ENCODE peak calls at places on chromosomes 12 and 14, in six cellular contexts. One of them, this sample, is unnamed.

GRCh38 chr12:98422809-98423208 is 92.6 kb upstream of the TMPO start:
- DNase-seq in uterus: no peak
- DNase-seq in Calu3: peak
- DNase-seq in tibial nerve: no peak
- DNase-seq in neural progenitor cell: peak
- DNase-seq in sigmoid colon: no peak
- DNase-seq in this sample: no peak

GRCh38 chr14:59664741-59665140 is 88.1 kb upstream of the CCDC175 start:
- DNase-seq in uterus: no peak
- DNase-seq in Calu3: no peak
- DNase-seq in tibial nerve: no peak
- DNase-seq in neural progenitor cell: no peak
- DNase-seq in sigmoid colon: no peak
- DNase-seq in this sample: no peak

GRCh38 chr14:64682843-64683242 is 21.4 kb upstream of the PLEKHG3 start:
- DNase-seq in uterus: no peak
- DNase-seq in Calu3: no peak
- DNase-seq in tibial nerve: no peak
- DNase-seq in neural progenitor cell: no peak
- DNase-seq in sigmoid colon: no peak
- DNase-seq in this sample: no peak

GRCh38 chr12:8687846-8688601 is 9.8 kb upstream of the RIMKLB start:
- DNase-seq in uterus: peak
- DNase-seq in Calu3: peak
- DNase-seq in tibial nerve: no peak
- DNase-seq in neural progenitor cell: peak
- DNase-seq in sigmoid colon: peak
- DNase-seq in this sample: peak

GRCh38 chr12:123384994-123385376 is 1.1 kb downstream of the KMT5A start:
- DNase-seq in uterus: no peak
- DNase-seq in Calu3: no peak
- DNase-seq in tibial nerve: no peak
- DNase-seq in neural progenitor cell: no peak
- DNase-seq in sigmoid colon: no peak
- DNase-seq in this sample: no peak

GRCh38 chr14:85165091-85165490 is 364.9 kb upstream of the FLRT2 start:
- DNase-seq in uterus: peak
- DNase-seq in Calu3: no peak
- DNase-seq in tibial nerve: no peak
- DNase-seq in neural progenitor cell: no peak
- DNase-seq in sigmoid colon: no peak
- DNase-seq in this sample: no peak

GRCh38 chr14:98919431-98919830 is 352.6 kb downstream of the BCL11B start:
- DNase-seq in uterus: no peak
- DNase-seq in Calu3: no peak
- DNase-seq in tibial nerve: no peak
- DNase-seq in neural progenitor cell: no peak
- DNase-seq in sigmoid colon: peak
- DNase-seq in this sample: no peak

GRCh38 chr12:62106547-62107175 is 153.5 kb upstream of the USP15 start:
- DNase-seq in uterus: no peak
- DNase-seq in Calu3: no peak
- DNase-seq in tibial nerve: no peak
- DNase-seq in neural progenitor cell: no peak
- DNase-seq in sigmoid colon: no peak
- DNase-seq in this sample: no peak

GRCh38 chr12:89775336-89776005 is 66.8 kb upstream of the ATP2B1 start:
- DNase-seq in uterus: no peak
- DNase-seq in Calu3: no peak
- DNase-seq in tibial nerve: no peak
- DNase-seq in neural progenitor cell: no peak
- DNase-seq in sigmoid colon: no peak
- DNase-seq in this sample: no peak

GRCh38 chr12:85329913-85330312 is 49.9 kb downstream of the ALX1 start:
- DNase-seq in uterus: no peak
- DNase-seq in Calu3: no peak
- DNase-seq in tibial nerve: no peak
- DNase-seq in neural progenitor cell: no peak
- DNase-seq in sigmoid colon: no peak
- DNase-seq in this sample: no peak

GRCh38 chr14:73591690-73592448 is at the start of gene ACOT4:
- DNase-seq in uterus: no peak
- DNase-seq in Calu3: peak
- DNase-seq in tibial nerve: no peak
- DNase-seq in neural progenitor cell: peak
- DNase-seq in sigmoid colon: peak
- DNase-seq in this sample: no peak

GRCh38 chr12:122160761-122161160 is 13.3 kb downstream of the IL31 start:
- DNase-seq in uterus: no peak
- DNase-seq in Calu3: no peak
- DNase-seq in tibial nerve: no peak
- DNase-seq in neural progenitor cell: no peak
- DNase-seq in sigmoid colon: no peak
- DNase-seq in this sample: no peak

GRCh38 chr14:104666981-104667380 is 22.4 kb upstream of the INF2 start:
- DNase-seq in uterus: no peak
- DNase-seq in Calu3: no peak
- DNase-seq in tibial nerve: no peak
- DNase-seq in neural progenitor cell: no peak
- DNase-seq in sigmoid colon: no peak
- DNase-seq in this sample: no peak

GRCh38 chr12:107288414-107289125 is 195.2 kb upstream of the CRY1 start:
- DNase-seq in uterus: no peak
- DNase-seq in Calu3: no peak
- DNase-seq in tibial nerve: no peak
- DNase-seq in neural progenitor cell: no peak
- DNase-seq in sigmoid colon: no peak
- DNase-seq in this sample: no peak

GRCh38 chr14:68578597-68578996 is 214.3 kb downstream of the ZFP36L1 start:
- DNase-seq in uterus: no peak
- DNase-seq in Calu3: no peak
- DNase-seq in tibial nerve: no peak
- DNase-seq in neural progenitor cell: no peak
- DNase-seq in sigmoid colon: no peak
- DNase-seq in this sample: no peak
- TF ChIP-seq CTCF in uterus: no peak
- TF ChIP-seq CTCF in Calu3: no peak
- TF ChIP-seq CTCF in tibial nerve: no peak
- TF ChIP-seq CTCF in neural progenitor cell: no peak
- TF ChIP-seq CTCF in sigmoid colon: no peak
- TF ChIP-seq CTCF in this sample: no peak

DNA sequence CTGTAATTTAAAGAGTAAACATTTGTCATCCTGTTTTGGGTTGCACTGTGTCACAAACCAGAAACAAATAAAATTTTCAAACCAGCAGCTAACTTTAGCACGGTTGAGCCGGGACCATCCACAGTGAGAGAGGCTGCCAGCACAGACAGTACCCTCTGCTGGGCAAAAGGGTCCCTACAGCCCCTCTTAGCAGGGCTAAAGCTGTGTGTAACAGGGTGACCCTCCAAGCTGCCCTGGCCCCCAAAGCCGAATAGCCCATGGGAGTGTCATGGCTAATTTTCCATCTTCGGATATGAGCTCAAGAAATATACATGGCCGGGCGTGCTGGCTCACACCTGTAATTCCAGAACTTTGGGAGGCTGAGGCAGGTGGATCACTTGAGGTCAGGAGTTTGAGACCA is 157.1 kb upstream of the GRIN2B start:
- DNase-seq in uterus: no peak
- DNase-seq in Calu3: no peak
- DNase-seq in tibial nerve: no peak
- DNase-seq in neural progenitor cell: peak
- DNase-seq in sigmoid colon: no peak
- DNase-seq in this sample: no peak
- TF ChIP-seq CTCF in uterus: no peak
- TF ChIP-seq CTCF in Calu3: no peak
- TF ChIP-seq CTCF in tibial nerve: no peak
- TF ChIP-seq CTCF in neural progenitor cell: peak
- TF ChIP-seq CTCF in sigmoid colon: no peak
- TF ChIP-seq CTCF in this sample: no peak

GRCh38 chr14:94117856-94118255 is 7.3 kb downstream of the IFI27 start:
- DNase-seq in uterus: peak
- DNase-seq in Calu3: no peak
- DNase-seq in tibial nerve: no peak
- DNase-seq in neural progenitor cell: no peak
- DNase-seq in sigmoid colon: peak
- DNase-seq in this sample: no peak
- TF ChIP-seq CTCF in uterus: no peak
- TF ChIP-seq CTCF in Calu3: no peak
- TF ChIP-seq CTCF in tibial nerve: no peak
- TF ChIP-seq CTCF in neural progenitor cell: no peak
- TF ChIP-seq CTCF in sigmoid colon: no peak
- TF ChIP-seq CTCF in this sample: no peak

GRCh38 chr14:39398382-39398781 is 33.9 kb downstream of the FBXO33 start:
- DNase-seq in uterus: no peak
- DNase-seq in Calu3: no peak
- DNase-seq in tibial nerve: no peak
- DNase-seq in neural progenitor cell: no peak
- DNase-seq in sigmoid colon: no peak
- DNase-seq in this sample: no peak

GRCh38 chr14:39396448-39396847 is 35.8 kb downstream of the FBXO33 start:
- DNase-seq in uterus: no peak
- DNase-seq in Calu3: no peak
- DNase-seq in tibial nerve: no peak
- DNase-seq in neural progenitor cell: no peak
- DNase-seq in sigmoid colon: no peak
- DNase-seq in this sample: no peak

GRCh38 chr14:39393289-39393688 is 38.9 kb downstream of the FBXO33 start:
- DNase-seq in uterus: no peak
- DNase-seq in Calu3: peak
- DNase-seq in tibial nerve: no peak
- DNase-seq in neural progenitor cell: no peak
- DNase-seq in sigmoid colon: no peak
- DNase-seq in this sample: no peak

GRCh38 chr14:39395555-39396254 is 36.5 kb downstream of the FBXO33 start:
- DNase-seq in uterus: no peak
- DNase-seq in Calu3: no peak
- DNase-seq in tibial nerve: no peak
- DNase-seq in neural progenitor cell: no peak
- DNase-seq in sigmoid colon: no peak
- DNase-seq in this sample: no peak
- TF ChIP-seq CTCF in uterus: no peak
- TF ChIP-seq CTCF in Calu3: no peak
- TF ChIP-seq CTCF in tibial nerve: no peak
- TF ChIP-seq CTCF in neural progenitor cell: no peak
- TF ChIP-seq CTCF in sigmoid colon: no peak
- TF ChIP-seq CTCF in this sample: no peak

GRCh38 chr12:92144631-92145480 is 790 bp downstream of the BTG1 start:
- DNase-seq in uterus: peak
- DNase-seq in Calu3: peak
- DNase-seq in tibial nerve: peak
- DNase-seq in neural progenitor cell: peak
- DNase-seq in sigmoid colon: peak
- DNase-seq in this sample: peak
- TF ChIP-seq CTCF in uterus: no peak
- TF ChIP-seq CTCF in Calu3: no peak
- TF ChIP-seq CTCF in tibial nerve: no peak
- TF ChIP-seq CTCF in neural progenitor cell: peak
- TF ChIP-seq CTCF in sigmoid colon: no peak
- TF ChIP-seq CTCF in this sample: peak

GRCh38 chr12:5554711-5555110 is 122.8 kb downstream of the NTF3 start:
- DNase-seq in uterus: no peak
- DNase-seq in Calu3: no peak
- DNase-seq in tibial nerve: no peak
- DNase-seq in neural progenitor cell: no peak
- DNase-seq in sigmoid colon: no peak
- DNase-seq in this sample: no peak

GRCh38 chr12:5556946-5557673 is 125.2 kb downstream of the NTF3 start:
- DNase-seq in uterus: no peak
- DNase-seq in Calu3: no peak
- DNase-seq in tibial nerve: no peak
- DNase-seq in neural progenitor cell: no peak
- DNase-seq in sigmoid colon: no peak
- DNase-seq in this sample: no peak

GRCh38 chr12:5557906-5558305 is 126.0 kb downstream of the NTF3 start:
- DNase-seq in uterus: no peak
- DNase-seq in Calu3: no peak
- DNase-seq in tibial nerve: no peak
- DNase-seq in neural progenitor cell: peak
- DNase-seq in sigmoid colon: no peak
- DNase-seq in this sample: no peak

GRCh38 chr12:5560242-5560641 is 128.3 kb downstream of the NTF3 start:
- DNase-seq in uterus: no peak
- DNase-seq in Calu3: no peak
- DNase-seq in tibial nerve: no peak
- DNase-seq in neural progenitor cell: no peak
- DNase-seq in sigmoid colon: no peak
- DNase-seq in this sample: no peak

GRCh38 chr12:5556033-5556614 is 124.2 kb downstream of the NTF3 start:
- DNase-seq in uterus: no peak
- DNase-seq in Calu3: peak
- DNase-seq in tibial nerve: no peak
- DNase-seq in neural progenitor cell: no peak
- DNase-seq in sigmoid colon: no peak
- DNase-seq in this sample: no peak
- TF ChIP-seq CTCF in uterus: no peak
- TF ChIP-seq CTCF in Calu3: peak
- TF ChIP-seq CTCF in tibial nerve: no peak
- TF ChIP-seq CTCF in neural progenitor cell: peak
- TF ChIP-seq CTCF in sigmoid colon: no peak
- TF ChIP-seq CTCF in this sample: peak

DNA sequence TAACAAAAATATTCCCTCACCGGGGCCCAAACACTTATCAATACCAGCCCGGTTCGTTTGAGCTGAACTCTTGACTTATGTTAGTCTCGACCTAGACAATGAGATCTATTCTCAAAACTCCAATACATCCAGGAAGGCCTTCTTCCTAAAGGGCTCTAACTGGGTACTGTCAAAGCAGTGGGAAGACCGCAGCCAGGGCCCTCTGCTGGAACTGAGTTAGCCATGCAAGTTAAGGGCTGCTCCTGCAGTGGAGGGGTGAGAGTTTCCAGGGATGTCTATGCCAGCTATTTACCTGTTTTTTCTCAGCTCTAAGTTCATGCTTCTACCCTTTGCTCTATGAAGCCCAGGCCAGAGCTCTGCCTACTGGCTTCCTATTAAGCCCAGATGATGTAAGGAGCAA is 348.8 kb downstream of the GXYLT1 start:
- DNase-seq in uterus: no peak
- DNase-seq in Calu3: no peak
- DNase-seq in tibial nerve: no peak
- DNase-seq in neural progenitor cell: peak
- DNase-seq in sigmoid colon: no peak
- DNase-seq in this sample: no peak
- TF ChIP-seq CTCF in uterus: no peak
- TF ChIP-seq CTCF in Calu3: no peak
- TF ChIP-seq CTCF in tibial nerve: no peak
- TF ChIP-seq CTCF in neural progenitor cell: peak
- TF ChIP-seq CTCF in sigmoid colon: no peak
- TF ChIP-seq CTCF in this sample: no peak

GRCh38 chr12:52251367-52252055 is 18.5 kb downstream of the KRT7 start:
- DNase-seq in uterus: no peak
- DNase-seq in Calu3: peak
- DNase-seq in tibial nerve: no peak
- DNase-seq in neural progenitor cell: no peak
- DNase-seq in sigmoid colon: peak
- DNase-seq in this sample: peak
- TF ChIP-seq CTCF in uterus: no peak
- TF ChIP-seq CTCF in Calu3: no peak
- TF ChIP-seq CTCF in tibial nerve: no peak
- TF ChIP-seq CTCF in neural progenitor cell: no peak
- TF ChIP-seq CTCF in sigmoid colon: no peak
- TF ChIP-seq CTCF in this sample: no peak

This sample was measured in psoas muscle.